ENCODE peak calls at places on chromosomes 7 and 10, in five cellular contexts. K is mammary epithelial cell, A is HCT116, S is OCI-LY7, C is hepatocyte. P is an unnamed sample.

GRCh38 chr10:47094636-47095035 is 183.4 kb downstream of the PTPN20 start:
- DNase-seq in S (no peak), A (no peak), C (no peak), K (no peak), P (no peak)

GRCh38 chr10:58775960-58776574 is 263.4 kb downstream of the BICC1 start:
- DNase-seq in K (peak; percentile 71), C (no peak), A (no peak), S (no peak), P (no peak)

GRCh38 chr10:69222157-69223027 is 2.3 kb downstream of the HKDC1 start:
- DNase-seq in C (peak; percentile 87), A (peak; percentile 83), K (peak; percentile 96), S (peak; percentile 96), P (peak; percentile 73)

GRCh38 chr7:134514106-134514505 is 13.3 kb upstream of the AKR1B10 start:
- DNase-seq in A (no peak), K (peak; percentile 36), S (no peak), C (no peak), P (no peak)

GRCh38 chr10:60123172-60123571 is 216.8 kb upstream of the CCDC6 start:
- DNase-seq in K (peak; percentile 95), A (peak; percentile 50), C (no peak), S (no peak), P (peak; percentile 39)

GRCh38 chr10:23079700-23080099 is 15.7 kb upstream of the MSRB2 start:
- DNase-seq in K (no peak), S (no peak), A (no peak), C (no peak), P (no peak)

GRCh38 chr7:148303295-148304013 is 287.1 kb upstream of the C7orf33 start:
- DNase-seq in C (peak; percentile 80), A (no peak), K (peak; percentile 65), S (peak; percentile 42), P (no peak)

GRCh38 chr7:27210441-27211083 is 10.7 kb upstream of the HOXA13 start:
- DNase-seq in K (peak; percentile 20), C (peak; percentile 82), S (peak; percentile 31), A (no peak), P (no peak)

GRCh38 chr7:92809397-92810241 is 26.8 kb downstream of the CDK6 start:
- DNase-seq in A (peak; percentile 76), K (peak; percentile 91), S (peak; percentile 80), C (peak; percentile 85), P (peak; percentile 90)

GRCh38 chr10:19169684-19170083 is 121.1 kb downstream of the MALRD1 start:
- DNase-seq in C (no peak), A (no peak), S (no peak), K (no peak), P (no peak)

GRCh38 chr7:121797283-121798037 is 75.5 kb upstream of the PTPRZ1 start:
- DNase-seq in C (no peak), S (no peak), A (no peak), K (peak; percentile 86), P (no peak)

GRCh38 chr10:29714096-29714874 is 79.5 kb upstream of the SVIL start:
- DNase-seq in S (no peak), K (peak; percentile 88), A (peak; percentile 57), C (no peak), P (no peak)

GRCh38 chr10:22285130-22285529 is 31.1 kb upstream of the COMMD3 start:
- DNase-seq in A (no peak), C (no peak), S (no peak), K (no peak), P (no peak)

GRCh38 chr10:132603851-132604533 is 66.4 kb downstream of the INPP5A start:
- DNase-seq in K (no peak), A (no peak), S (no peak), C (no peak), P (no peak)

GRCh38 chr10:125982256-125982948 is 86.0 kb downstream of the FANK1 start:
- DNase-seq in C (peak; percentile 71), K (peak; percentile 52), A (peak; percentile 64), S (peak; percentile 63), P (peak; percentile 78)

GRCh38 chr10:659710-660141 is 29.7 kb downstream of the DIP2C start:
- DNase-seq in K (no peak), C (peak; percentile 12), A (no peak), S (no peak), P (peak; percentile 71)

GRCh38 chr7:80721880-80722595 is 83.6 kb downstream of the CD36 start:
- DNase-seq in A (peak; percentile 63), C (peak; percentile 50), K (peak; percentile 76), S (no peak), P (peak; percentile 10)

GRCh38 chr10:24382596-24382978 is 173.6 kb downstream of the KIAA1217 start:
- DNase-seq in S (no peak), C (no peak), K (peak; percentile 78), A (no peak), P (no peak)

GRCh38 chr7:75559355-75559986 is 67.4 kb downstream of the SPDYE5 start:
- DNase-seq in K (peak; percentile 69), S (no peak), A (no peak), C (no peak), P (no peak)

GRCh38 chr7:148964510-148965267 is 63.6 kb downstream of the PDIA4 start:
- DNase-seq in S (peak; percentile 35), A (no peak), K (no peak), C (no peak), P (peak; percentile 14)

GRCh38 chr7:158187055-158187770 is 400.4 kb downstream of the PTPRN2 start:
- DNase-seq in S (no peak), A (no peak), C (no peak), K (no peak), P (no peak)

GRCh38 chr7:16776053-16776452 is 22.5 kb downstream of the TSPAN13 start:
- DNase-seq in C (no peak), S (no peak), A (no peak), K (no peak), P (no peak)

GRCh38 chr10:84196083-84196482 is 1.7 kb downstream of the CDHR1 start:
- DNase-seq in K (no peak), A (no peak), S (no peak), C (no peak), P (no peak)

GRCh38 chr7:65002972-65003585 is 3.4 kb downstream of the ERV3-1 start:
- DNase-seq in A (no peak), C (no peak), K (no peak), S (no peak), P (no peak)

GRCh38 chr7:55965805-55966421 is 1.5 kb downstream of the NIPSNAP2 start:
- DNase-seq in A (no peak), K (peak; percentile 16), S (no peak), C (no peak), P (no peak)

GRCh38 chr7:28408974-28409715 is 3.2 kb upstream of the CREB5 start:
- DNase-seq in K (peak; percentile 94), S (peak; percentile 4), A (peak; percentile 72), C (peak; percentile 96), P (peak; percentile 93)

GRCh38 chr7:50792342-50793114 is 9.8 kb upstream of the GRB10 start:
- DNase-seq in K (no peak), C (peak; percentile 68), S (no peak), A (no peak), P (peak; percentile 40)

DNA sequence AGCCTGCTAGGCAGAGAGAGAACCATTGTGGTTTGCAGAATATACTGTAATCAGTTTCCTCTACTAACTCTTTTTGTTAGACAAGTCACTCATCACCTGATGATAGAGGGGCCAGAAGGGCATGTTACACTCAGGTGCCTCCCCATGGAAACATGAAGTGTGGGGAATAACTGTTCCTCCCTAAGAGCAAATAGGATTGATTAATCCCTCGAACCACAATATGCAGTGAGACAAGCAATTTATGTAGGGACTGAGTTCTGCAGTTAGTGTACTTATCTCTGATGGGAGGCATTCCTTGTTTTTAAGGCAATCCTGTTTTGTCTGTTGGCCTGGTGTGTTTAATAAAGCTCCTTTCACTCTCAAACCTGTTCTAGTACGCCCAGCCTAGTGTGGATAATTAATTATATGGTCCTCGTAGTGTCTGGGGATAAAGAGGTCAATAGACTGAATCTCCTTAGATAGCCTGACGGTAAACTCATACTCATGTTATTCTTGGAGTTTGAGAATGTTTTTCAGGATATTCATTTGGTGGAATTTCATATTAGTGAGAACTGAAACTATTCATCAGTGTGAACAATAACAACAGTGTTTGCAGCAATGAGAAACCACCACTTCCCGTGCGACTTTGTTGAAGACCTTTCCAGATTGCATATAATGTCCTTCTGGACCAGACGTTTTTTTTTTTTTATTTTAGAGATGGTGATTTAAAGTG is 344.8 kb upstream of the FZD8 start:
- DNase-seq in C (no peak), A (no peak), S (no peak), K (no peak), P (peak; percentile 90)
- H3K79me2 ChIP-seq in C (no peaks in the 10 kb centered on the region), A (no peaks in the 10 kb centered on the region), S (no peaks in the 10 kb centered on the region), K (no peaks in the 10 kb centered on the region), P (no peaks in the 10 kb centered on the region)

DNA sequence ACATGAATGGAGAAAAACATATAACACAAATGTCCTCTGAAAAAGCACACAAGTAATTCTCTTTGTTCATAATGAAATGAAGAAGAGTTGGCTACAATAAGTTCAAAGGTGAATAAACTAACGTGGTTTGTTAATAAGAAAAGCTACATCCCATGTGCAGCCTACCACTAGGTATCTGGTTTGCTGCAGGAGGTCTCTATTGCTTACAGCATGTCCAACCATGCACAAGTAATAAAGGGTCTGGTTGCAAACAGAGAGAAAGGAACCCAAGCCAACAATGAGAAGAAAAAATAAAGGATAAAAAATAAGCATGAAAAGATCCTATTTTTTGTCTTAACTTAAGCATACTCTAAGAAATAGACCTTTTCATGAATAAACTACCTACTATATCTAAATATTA is 139.2 kb downstream of the CHCHD3 start:
- DNase-seq in C (no peak), A (no peak), S (no peak), K (no peak), P (no peak)
- H3K79me2 ChIP-seq in C (no peaks in the 10 kb centered on the region), A (peaks cover 3% of the 10 kb centered on the region), S (no peaks in the 10 kb centered on the region), K (no peaks in the 10 kb centered on the region), P (no peaks in the 10 kb centered on the region)

DNA sequence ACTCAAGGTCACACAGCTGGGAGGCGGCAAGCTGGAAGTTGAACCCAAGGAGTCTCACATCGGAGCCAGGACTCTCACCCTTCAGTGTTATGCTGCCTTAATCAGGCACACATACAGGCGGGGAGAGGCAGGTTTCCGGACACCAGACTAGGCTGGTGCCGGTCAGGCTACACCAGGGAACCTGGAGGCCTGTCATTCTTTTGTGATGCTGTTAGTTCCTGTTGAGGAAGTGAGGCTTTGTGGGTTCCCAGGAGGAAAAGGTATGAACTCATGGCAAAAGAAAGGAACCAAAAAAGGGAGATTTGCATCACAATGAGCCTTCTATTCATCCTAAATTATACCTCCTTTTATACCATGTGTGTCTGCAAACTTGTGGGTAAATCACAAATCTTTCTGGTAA is 103.8 kb downstream of the TCF7L2 start:
- DNase-seq in K (peak; percentile 64), S (no peak), A (no peak), C (no peak), P (peak; percentile 76)
- H3K79me2 ChIP-seq in K (peaks cover 75% of the 10 kb centered on the region), S (no peaks in the 10 kb centered on the region), A (peaks cover 100% of the 10 kb centered on the region), C (peaks cover 97% of the 10 kb centered on the region), P (no peaks in the 10 kb centered on the region)

DNA sequence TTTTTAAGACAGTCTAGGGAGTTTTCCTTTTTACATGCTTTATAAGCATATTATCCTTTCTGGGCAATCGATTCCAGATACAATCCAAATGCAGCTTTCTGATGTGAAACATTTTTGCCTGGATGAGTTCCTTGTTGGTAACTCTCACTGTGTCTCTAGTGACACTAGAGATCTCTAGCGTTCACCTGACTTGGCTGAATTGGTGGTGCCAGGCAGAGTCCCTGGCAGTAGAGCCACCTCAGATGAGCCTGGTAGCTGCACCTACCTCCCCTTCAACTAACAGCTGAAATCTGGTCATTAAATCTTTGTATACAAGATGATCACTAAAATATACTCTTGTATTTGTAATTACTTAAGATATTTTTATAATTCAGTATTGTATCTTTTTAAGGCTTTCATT is 137.5 kb upstream of the SAMD8 start:
- DNase-seq in K (no peak), S (no peak), A (no peak), C (no peak), P (no peak)
- H3K79me2 ChIP-seq in K (no peaks in the 10 kb centered on the region), S (no peaks in the 10 kb centered on the region), A (no peaks in the 10 kb centered on the region), C (peaks cover 10% of the 10 kb centered on the region), P (no peaks in the 10 kb centered on the region)

GRCh38 chr10:96917628-96918027 is 85.5 kb downstream of the LCOR start:
- DNase-seq in A (no peak), C (no peak), K (no peak), S (no peak), P (no peak)
- H3K79me2 ChIP-seq in A (peaks cover 18% of the 10 kb centered on the region), C (peaks cover 72% of the 10 kb centered on the region), K (peaks cover 61% of the 10 kb centered on the region), S (peaks cover 22% of the 10 kb centered on the region), P (peaks cover 28% of the 10 kb centered on the region)